ENCODE peak calls at places on chromosomes 13 and 19, in eight cellular contexts. K, N, L, R, B, J, M and A are unnamed samples.
A peak's percentile ranks its signal among the peaks of the same experiment; 100 is the strongest.

GRCh38 chr13:105290596-105290995 is 1244.9 kb downstream of the EFNB2 start:
- DNase-seq in N (no peak), R (no peak), M (no peak), K (no peak), J (no peak), B (no peak), L (no peak), A (no peak)

GRCh38 chr13:44011036-44011435 is 131.3 kb downstream of the LACC1 start:
- DNase-seq in J (no peak), L (no peak), N (no peak), R (no peak), K (no peak), M (no peak), B (no peak), A (no peak)

GRCh38 chr19:31331536-31331935 is 17.7 kb downstream of the TSHZ3 start:
- DNase-seq in B (no peak), M (no peak), L (no peak), R (no peak), J (no peak), N (no peak), K (no peak), A (no peak)

GRCh38 chr19:40601061-40601973 is at the start of gene LTBP4:
- DNase-seq in B (no peak), K (no peak), J (peak; percentile 70), M (peak; percentile 88), N (peak; percentile 46), R (peak; percentile 66), L (peak; percentile 51), A (no peak)

GRCh38 chr13:21069561-21070004 is 8.2 kb upstream of the LATS2 start:
- DNase-seq in M (no peak), R (no peak), K (no peak), L (no peak), J (no peak), N (peak; percentile 96), B (peak; percentile 98), A (peak; percentile 96)

GRCh38 chr19:55647732-55648656 is at the start of gene CCDC106:
- DNase-seq in N (peak; percentile 86), L (peak; percentile 69), B (peak; percentile 76), K (peak; percentile 85), M (peak; percentile 82), R (peak; percentile 73), J (peak; percentile 86), A (no peak)

GRCh38 chr13:28530729-28531194 is 35.8 kb upstream of the FLT1 start:
- DNase-seq in M (no peak), R (no peak), L (no peak), N (peak; percentile 39), J (no peak), B (peak; percentile 50), K (no peak), A (no peak)

GRCh38 chr13:33217256-33217655 is 68.3 kb downstream of the STARD13 start:
- DNase-seq in R (no peak), L (no peak), K (no peak), N (no peak), B (no peak), J (no peak), M (no peak), A (no peak)

GRCh38 chr19:32676186-32676894 is 692 bp downstream of the RGS9BP start:
- DNase-seq in R (no peak), N (no peak), B (no peak), J (peak; percentile 12), M (peak; percentile 68), K (no peak), L (peak; percentile 30), A (no peak)

GRCh38 chr13:52955505-52955904 is 73.1 kb upstream of the OLFM4 start:
- DNase-seq in N (no peak), J (no peak), R (no peak), L (no peak), B (no peak), K (no peak), M (no peak), A (no peak)

GRCh38 chr19:33780746-33781145 is 15.9 kb upstream of the KCTD15 start:
- DNase-seq in J (no peak), M (no peak), K (peak; percentile 68), B (peak; percentile 11), L (no peak), R (no peak), N (peak; percentile 8), A (no peak)

GRCh38 chr19:4908781-4909171 is 525 bp upstream of the UHRF1 start:
- DNase-seq in R (peak; percentile 3), J (no peak), M (no peak), B (no peak), K (no peak), N (no peak), L (no peak), A (no peak)

GRCh38 chr13:20997301-20998061 is 63.9 kb downstream of the LATS2 start:
- DNase-seq in B (peak; percentile 96), K (no peak), N (peak; percentile 93), L (no peak), J (no peak), R (peak; percentile 17), M (no peak), A (peak; percentile 95)

GRCh38 chr19:34259367-34259865 is 5.1 kb downstream of the GARRE1 start:
- DNase-seq in K (no peak), N (no peak), J (no peak), L (no peak), R (peak; percentile 39), B (peak; percentile 36), M (no peak), A (no peak)

GRCh38 chr13:33262997-33263396 is 22.6 kb downstream of the STARD13 start:
- DNase-seq in R (no peak), K (no peak), B (no peak), J (no peak), L (no peak), N (no peak), M (no peak), A (no peak)

GRCh38 chr13:61036715-61037114 is 378.9 kb downstream of the PCDH20 start:
- DNase-seq in J (no peak), B (no peak), M (no peak), L (no peak), N (no peak), K (no peak), R (no peak), A (no peak)

GRCh38 chr19:15779756-15780476 is 7.5 kb upstream of the OR10H5 start:
- DNase-seq in N (peak; percentile 41), J (no peak), L (peak; percentile 80), M (peak; percentile 82), B (peak; percentile 13), R (peak; percentile 63), K (peak; percentile 66), A (no peak)

DNA sequence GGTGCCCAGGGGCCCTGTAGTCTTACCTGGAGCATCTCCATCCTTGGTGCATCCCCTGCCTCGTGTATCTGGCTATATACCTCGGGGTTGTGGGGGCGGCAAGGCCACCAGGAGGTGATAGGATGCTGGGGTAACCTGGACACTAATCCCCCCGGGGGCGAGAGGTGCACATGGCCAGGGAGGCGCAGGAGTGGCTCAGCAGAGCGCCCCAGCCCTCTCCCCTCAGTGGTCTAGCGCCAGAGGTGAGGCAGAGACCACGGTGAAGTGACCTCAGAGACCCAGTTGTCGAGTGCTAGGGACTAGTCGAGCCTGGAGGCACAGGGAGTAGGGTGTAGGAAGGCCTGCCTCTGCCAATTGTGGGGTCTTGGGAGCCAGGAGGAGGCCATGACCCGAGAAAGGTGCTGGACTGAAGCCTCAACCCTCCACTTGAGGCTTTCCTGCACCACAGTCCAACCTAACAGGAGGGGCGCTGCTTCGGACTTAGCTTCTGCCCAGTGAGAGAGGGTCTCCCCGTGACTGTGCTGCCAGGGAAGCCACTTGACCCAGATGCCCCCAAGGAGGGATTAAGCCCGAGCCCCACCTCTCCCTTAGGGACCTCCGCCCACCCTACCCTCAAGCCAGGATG is at the start of gene LHB:
- DNase-seq in M (no peak), R (no peak), K (no peak), B (no peak), L (no peak), J (no peak), N (no peak), A (no peak)
- H3K4me3 ChIP-seq in M (peak within 1 kb of the TSS; percentile 57), R (no peak within 1 kb of the TSS), K (peak within 1 kb of the TSS; percentile 59), B (peak within 1 kb of the TSS; percentile 44), L (no peak within 1 kb of the TSS), J (peak within 1 kb of the TSS; percentile 10), N (peak within 1 kb of the TSS; percentile 33), A (peak within 1 kb of the TSS; percentile 39)

GRCh38 chr19:12244370-12244769 is 50.3 kb downstream of the ZNF44 start:
- DNase-seq in B (no peak), M (no peak), K (no peak), L (no peak), N (no peak), J (no peak), R (no peak), A (no peak)
- TF ChIP-seq CTCF in B (no peak), M (no peak), K (no peak), L (no peak), N (no peak), J (no peak), R (no peak), A (no peak)

GRCh38 chr19:16898306-16899015 is 9.7 kb downstream of the F2RL3 start:
- DNase-seq in L (no peak), R (no peak), N (no peak), M (peak; percentile 18), B (no peak), K (no peak), J (no peak), A (no peak)
- H3K4me3 ChIP-seq in L (no peak overlapping the region), R (no peak overlapping the region), N (no peak overlapping the region), M (no peak overlapping the region), B (no peak overlapping the region), K (no peak overlapping the region), J (no peak overlapping the region), A (no peak overlapping the region)

GRCh38 chr19:46720516-46721239 is 3.8 kb upstream of the PRKD2 start:
- DNase-seq in N (no peak), K (no peak), M (peak; percentile 51), J (no peak), B (no peak), L (no peak), R (no peak), A (no peak)

GRCh38 chr19:46722004-46722380 is 5.1 kb upstream of the PRKD2 start:
- DNase-seq in L (no peak), M (no peak), R (no peak), J (no peak), N (no peak), B (no peak), K (no peak), A (no peak)

GRCh38 chr19:46722421-46723022 is 5.6 kb upstream of the PRKD2 start:
- DNase-seq in N (no peak), K (no peak), R (no peak), J (no peak), M (peak; percentile 52), L (no peak), B (no peak), A (no peak)

GRCh38 chr19:46719629-46720515 is 3.0 kb upstream of the PRKD2 start:
- DNase-seq in N (no peak), J (no peak), K (no peak), R (no peak), M (peak; percentile 47), L (no peak), B (no peak), A (no peak)

DNA sequence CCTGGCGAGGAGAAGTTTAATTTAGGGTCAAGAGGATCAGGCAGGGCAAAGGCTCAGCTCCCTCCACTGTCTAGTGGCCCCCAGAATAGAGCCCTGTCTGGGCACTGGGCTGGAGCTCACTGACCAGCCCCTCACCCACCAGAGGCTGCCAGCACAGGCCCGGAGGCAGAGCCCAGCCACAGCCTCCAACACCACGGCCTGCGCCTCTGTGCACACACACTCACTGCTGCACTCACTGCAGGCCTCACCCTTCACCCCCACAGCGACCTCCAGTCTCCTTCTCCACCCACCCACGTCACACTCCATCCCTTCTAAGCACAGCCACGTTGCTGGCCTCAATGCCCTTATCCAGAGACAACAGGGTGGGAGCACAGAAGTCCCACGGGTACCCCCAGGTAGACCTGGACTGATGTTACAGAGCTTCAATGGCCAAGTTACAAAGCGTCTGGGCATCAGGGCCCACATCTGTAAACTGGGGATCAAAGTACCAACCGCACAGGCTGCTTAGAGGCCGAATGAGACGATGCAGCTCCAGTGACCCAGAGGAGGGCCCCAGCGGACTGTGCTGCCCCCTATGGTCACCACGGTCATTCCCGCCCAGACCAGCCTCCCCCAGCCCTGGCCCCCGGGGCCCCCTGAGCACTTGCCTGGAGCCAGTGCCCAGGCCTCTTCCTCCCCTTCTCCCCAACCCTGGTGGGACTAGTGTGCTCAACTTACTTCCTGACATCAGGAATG is 4.5 kb upstream of the PRKD2 start:
- DNase-seq in L (no peak), R (no peak), J (no peak), N (no peak), B (no peak), M (peak; percentile 41), K (no peak), A (no peak)
- TF ChIP-seq CTCF in L (no peak), R (no peak), J (no peak), N (peak; percentile 1), B (no peak), M (no peak), K (no peak), A (peak; percentile 20)